ENCODE peak calls at places on chromosomes 11 and 22, in four cellular contexts. A, B, J and W are unnamed samples.
A peak's percentile ranks its signal among the peaks of the same experiment; 100 is the strongest.

GRCh38 chr11:46719543-46720218 is 668 bp downstream of the F2 start:
- DNase-seq in A (no peak), J (no peak), B (no peak), W (no peak)

GRCh38 chr11:14974021-14974698 is 2.0 kb upstream of the CALCA start:
- DNase-seq in A (peak; percentile 68), J (no peak), B (no peak), W (no peak)

GRCh38 chr11:96075532-96075959 is 151.6 kb upstream of the MTMR2 start:
- DNase-seq in J (peak; percentile 74), B (no peak), A (no peak), W (no peak)

GRCh38 chr11:65124480-65125196 is 2.5 kb downstream of the MRPL49 start:
- DNase-seq in J (no peak), B (no peak), A (no peak), W (no peak)

GRCh38 chr11:57432017-57432590 is 5.2 kb upstream of the SLC43A3 start:
- DNase-seq in J (no peak), B (no peak), A (no peak), W (no peak)

GRCh38 chr22:24208012-24208749 is 26.9 kb downstream of the SUSD2 start:
- DNase-seq in J (no peak), B (peak; percentile 92), A (no peak), W (no peak)

GRCh38 chr11:7353100-7353499 is 101.4 kb downstream of the SYT9 start:
- DNase-seq in A (peak; percentile 60), B (peak; percentile 26), J (peak; percentile 7), W (peak; percentile 56)

GRCh38 chr11:16606784-16607674 is 131.4 kb upstream of the C11orf58 start:
- DNase-seq in A (peak; percentile 72), J (no peak), B (no peak), W (no peak)

GRCh38 chr22:36193577-36193976 is 8.0 kb downstream of the APOL4 start:
- DNase-seq in A (no peak), J (no peak), B (no peak), W (no peak)

GRCh38 chr11:112513417-112513816 is 252.8 kb upstream of the PLET1 start:
- DNase-seq in J (no peak), B (no peak), A (peak; percentile 17), W (no peak)

GRCh38 chr11:13939952-13940610 is 22.4 kb upstream of the SPON1 start:
- DNase-seq in J (no peak), B (no peak), A (no peak), W (no peak)

DNA sequence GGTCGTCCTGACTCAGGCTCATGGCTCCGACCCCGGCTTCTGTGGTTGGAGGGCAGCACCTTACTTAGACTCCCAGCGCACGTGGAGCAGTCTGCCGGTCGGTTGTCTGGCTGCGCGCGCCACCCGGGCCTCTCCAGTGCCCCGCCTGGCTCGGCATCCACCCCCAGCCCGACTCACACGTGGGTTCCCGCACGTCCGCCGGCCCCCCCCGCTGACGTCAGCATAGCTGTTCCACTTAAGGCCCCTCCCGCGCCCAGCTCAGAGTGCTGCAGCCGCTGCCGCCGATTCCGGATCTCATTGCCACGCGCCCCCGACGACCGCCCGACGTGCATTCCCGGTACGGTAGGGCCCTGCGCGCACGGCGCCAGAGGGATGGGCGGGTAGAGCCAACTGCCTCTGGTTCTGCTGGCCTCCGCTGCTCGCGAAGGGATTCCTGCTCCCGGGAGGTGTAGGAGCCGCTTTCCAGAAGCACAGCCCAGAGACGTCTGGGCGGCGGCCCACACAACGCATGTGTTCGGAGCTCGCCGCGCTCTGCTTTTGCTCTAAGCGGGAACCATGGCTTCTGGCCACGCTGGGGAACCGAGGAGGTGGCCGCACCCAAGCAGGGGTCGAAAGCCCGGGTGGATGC is at the start of gene LDHA:
- DNase-seq in B (peak; percentile 93), A (peak; percentile 88), J (peak; percentile 80), W (peak; percentile 35)
- H3K9ac ChIP-seq in B (peak within 1 kb of the TSS; percentile 97), A (peak within 1 kb of the TSS; percentile 66), J (peak within 1 kb of the TSS; percentile 91), W (peak within 1 kb of the TSS; percentile 92)

DNA sequence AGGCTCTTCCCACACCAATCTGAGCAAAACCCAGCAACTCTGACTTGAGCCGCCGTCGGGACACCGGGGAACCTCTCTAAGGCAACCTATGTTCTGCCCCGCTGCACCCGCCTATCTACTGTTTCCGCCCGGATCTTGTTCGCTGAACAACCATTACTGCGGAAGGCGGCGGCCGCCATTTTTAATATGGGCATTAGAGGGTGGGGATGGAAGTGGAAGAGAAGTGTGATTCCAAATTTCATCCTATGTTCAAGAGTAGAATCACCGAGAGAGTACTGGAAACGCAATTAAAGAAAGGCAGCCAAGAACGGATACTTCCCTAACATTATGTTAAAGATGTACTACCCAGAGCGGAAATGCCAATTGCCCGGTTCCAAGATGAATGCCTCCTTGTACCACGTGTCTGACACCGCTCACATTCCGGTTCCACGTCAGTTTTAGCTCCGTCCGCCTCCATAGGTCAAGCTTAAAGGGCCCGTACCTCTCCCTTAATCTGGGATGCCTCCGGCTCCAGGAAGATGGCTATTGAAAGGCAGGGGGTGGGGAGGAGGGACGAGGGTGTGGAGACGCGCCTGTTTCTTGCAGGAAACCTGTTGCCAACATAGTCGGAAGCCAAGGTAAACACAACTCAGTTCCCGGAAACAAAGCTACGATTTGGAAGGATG is at the start of gene DPAGT1:
- DNase-seq in A (peak; percentile 79), J (peak; percentile 92), B (peak; percentile 94), W (peak; percentile 97)
- TF ChIP-seq SUZ12 in A (no peak), J (no peak), B (no peak), W (no peak)

GRCh38 chr22:22201185-22201924 is 43.2 kb upstream of the VPREB1 start:
- DNase-seq in J (no peak), A (peak; percentile 87), B (peak; percentile 25), W (peak; percentile 30)
- H3K9ac ChIP-seq in J (no peak overlapping the region), A (no peak overlapping the region), B (no peak overlapping the region), W (no peak overlapping the region)

GRCh38 chr11:1707751-1708150 is 10.8 kb downstream of the KRTAP5-6 start:
- DNase-seq in J (no peak), B (no peak), A (no peak), W (no peak)

GRCh38 chr11:1706634-1707400 is 9.8 kb downstream of the KRTAP5-6 start:
- DNase-seq in B (no peak), J (no peak), A (no peak), W (no peak)

GRCh38 chr11:1703146-1703545 is 6.2 kb downstream of the KRTAP5-6 start:
- DNase-seq in B (no peak), A (no peak), J (no peak), W (no peak)

GRCh38 chr11:1702506-1702905 is 5.5 kb downstream of the KRTAP5-6 start:
- DNase-seq in B (no peak), A (no peak), J (no peak), W (no peak)

GRCh38 chr11:1705121-1706052 is 8.4 kb downstream of the KRTAP5-6 start:
- DNase-seq in B (no peak), J (no peak), A (no peak), W (no peak)
- TF ChIP-seq SUZ12 in B (no peak), J (no peak), A (no peak), W (no peak)

GRCh38 chr11:118606844-118607228 is 579 bp upstream of the PHLDB1 start:
- DNase-seq in B (no peak), A (no peak), J (no peak), W (no peak)
- H3K9ac ChIP-seq in B (no peak overlapping the region), A (no peak overlapping the region), J (no peak overlapping the region), W (no peak overlapping the region)

DNA sequence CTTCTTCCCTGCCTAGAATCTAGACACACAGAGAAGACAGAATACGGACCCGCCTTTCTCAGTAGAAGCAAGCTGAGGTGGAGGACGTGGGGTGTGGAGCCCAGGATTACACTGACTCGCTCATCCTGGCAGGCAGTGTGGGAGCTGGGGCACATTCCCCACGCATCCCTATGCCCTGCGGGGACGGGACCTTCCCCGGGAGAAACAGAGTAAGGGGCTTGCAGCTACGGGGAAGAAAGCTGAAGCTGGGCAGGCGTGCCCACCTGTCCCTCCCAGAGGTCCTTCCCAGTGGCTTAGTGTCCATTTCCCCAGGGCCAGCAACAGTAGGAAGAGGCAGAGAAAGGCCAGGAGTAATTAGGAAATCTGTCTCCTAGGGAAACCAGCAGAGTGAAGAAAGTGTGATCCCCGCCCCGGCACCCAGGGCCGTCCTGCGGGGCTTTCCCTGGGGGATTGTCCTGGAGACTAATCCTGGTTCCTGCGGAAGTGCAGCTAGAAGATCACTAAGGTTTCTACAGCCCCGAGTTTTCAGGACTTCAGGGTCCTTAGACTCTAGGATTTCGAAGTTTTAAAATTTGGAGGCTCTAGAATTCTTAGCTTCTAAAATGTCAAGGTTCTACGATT is 7.8 kb downstream of the DNAJB13 start:
- DNase-seq in A (no peak), J (no peak), B (no peak), W (no peak)
- TF ChIP-seq SUZ12 in A (no peak), J (no peak), B (no peak), W (no peak)

GRCh38 chr11:128172046-128172878 is 415.1 kb downstream of the ETS1 start:
- DNase-seq in A (peak; percentile 85), B (peak; percentile 46), J (peak; percentile 38), W (peak; percentile 82)

GRCh38 chr11:128174465-128175101 is 412.8 kb downstream of the ETS1 start:
- DNase-seq in J (no peak), A (no peak), B (no peak), W (no peak)

GRCh38 chr11:128165572-128165971 is 421.8 kb downstream of the ETS1 start:
- DNase-seq in J (no peak), B (no peak), A (no peak), W (no peak)

GRCh38 chr11:128171496-128171895 is 415.9 kb downstream of the ETS1 start:
- DNase-seq in A (no peak), B (no peak), J (no peak), W (no peak)
- H3K9ac ChIP-seq in A (no peak overlapping the region), B (no peak overlapping the region), J (no peak overlapping the region), W (no peak overlapping the region)

GRCh38 chr11:78978831-78979230 is 404.2 kb upstream of the NARS2 start:
- DNase-seq in A (no peak), J (no peak), B (no peak), W (no peak)
- TF ChIP-seq SUZ12 in A (no peak), J (no peak), B (no peak), W (no peak)

DNA sequence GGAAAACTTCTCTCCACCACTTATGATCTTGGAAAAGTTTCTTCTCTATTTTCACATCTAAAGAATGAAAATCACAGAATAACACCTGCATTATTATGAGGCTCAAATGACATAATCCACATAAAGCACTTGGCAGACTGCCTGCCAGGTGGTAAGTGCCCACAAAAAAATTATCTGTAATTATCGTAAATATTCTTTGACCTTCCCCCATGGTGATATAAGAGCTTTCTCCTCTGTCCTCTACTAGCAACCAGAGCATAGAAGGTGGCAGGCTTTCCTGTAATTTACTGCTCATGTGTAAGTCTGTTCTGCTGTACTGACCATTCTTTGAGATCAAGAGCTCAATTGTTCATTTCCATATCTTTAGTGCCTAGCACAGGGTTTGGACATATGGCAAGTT is 51.7 kb upstream of the EED start:
- DNase-seq in B (no peak), J (no peak), A (no peak), W (no peak)
- H3K9ac ChIP-seq in B (no peak overlapping the region), J (no peak overlapping the region), A (no peak overlapping the region), W (no peak overlapping the region)

DNA sequence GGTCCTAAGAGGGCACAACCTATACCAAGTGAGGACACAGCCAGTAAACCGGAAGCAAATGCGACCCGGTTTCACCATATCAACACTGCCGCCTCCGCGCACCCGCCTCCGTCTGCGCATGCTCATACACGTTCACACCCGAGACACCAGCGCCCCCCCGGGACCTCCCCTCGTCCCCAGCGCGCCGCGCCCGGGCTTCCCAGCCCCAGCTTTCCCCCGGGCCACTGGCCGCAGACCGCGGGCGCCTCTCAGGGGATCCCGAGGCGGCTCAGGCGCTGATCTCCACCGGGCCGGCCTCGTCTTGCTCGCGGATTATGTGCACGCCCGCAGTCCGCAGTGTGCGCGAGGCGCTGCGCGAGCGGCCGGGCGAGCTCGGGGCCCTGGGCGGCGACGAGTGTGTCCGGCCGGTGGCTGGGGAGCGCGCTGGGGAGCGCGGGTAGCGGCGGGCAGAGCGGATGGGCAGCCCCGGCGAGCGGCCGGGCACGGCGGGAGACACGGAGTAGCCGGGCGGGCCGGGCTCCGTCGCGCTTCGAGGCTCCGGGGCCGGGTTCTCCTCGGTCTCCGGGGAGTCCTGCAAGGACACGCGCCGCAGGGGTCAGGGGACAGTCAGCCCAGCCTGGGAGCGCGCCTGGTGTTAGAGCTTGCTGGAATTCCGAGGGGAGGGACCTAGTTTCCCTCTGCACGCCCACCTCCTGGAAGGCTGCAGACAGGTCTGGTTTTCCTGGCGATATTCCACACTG is 2.0 kb downstream of the HEPN1 start:
- DNase-seq in A (peak; percentile 83), B (no peak), J (no peak), W (peak; percentile 48)
- TF ChIP-seq SUZ12 in A (peak; percentile 78), B (no peak), J (no peak), W (no peak)